ENCODE peak calls at places on chromosome 4, in eight cellular contexts. R is testis; E is right lobe of liver; X is stomach; Y is CD8-positive, alpha-beta memory T cell; N is H1; W is upper lobe of right lung; G is A549. P is an unnamed sample. For H3K9me3, the result is how much of the 10 kb centered on the place peaks cover.

GRCh38 chr4:7328913-7329638 is 105.7 kb downstream of the PSAPL1 start:
- DNase-seq in Y (no peak), R (no peak), X (no peak), G (peak), W (peak), N (no peak), E (no peak), P (no peak)

GRCh38 chr4:87848622-87849351 is 16.0 kb downstream of the MEPE start:
- DNase-seq in W (no peak), R (peak), E (peak), Y (no peak), N (no peak), G (peak), X (peak), P (no peak)

GRCh38 chr4:78014889-78015886 is 41.9 kb upstream of the FRAS1 start:
- DNase-seq in Y (no peak), N (no peak), E (no peak), G (no peak), X (no peak), R (no peak), W (no peak), P (no peak)

GRCh38 chr4:94127707-94128328 is 79.8 kb upstream of the SMARCAD1 start:
- DNase-seq in W (no peak), R (no peak), X (no peak), G (peak), E (no peak), N (no peak), Y (no peak), P (no peak)

GRCh38 chr4:155487231-155487630 is 110.5 kb upstream of the MAP9 start:
- DNase-seq in Y (no peak), X (no peak), W (no peak), G (no peak), N (no peak), R (no peak), E (no peak), P (no peak)

GRCh38 chr4:47913328-47913727 is 1.1 kb downstream of the NFXL1 start:
- DNase-seq in G (no peak), Y (no peak), N (no peak), R (no peak), E (no peak), X (no peak), W (no peak), P (no peak)

GRCh38 chr4:20395160-20395773 is 143.6 kb downstream of the SLIT2 start:
- DNase-seq in Y (no peak), X (peak), E (peak), W (no peak), G (peak), R (peak), N (peak), P (peak)

GRCh38 chr4:118911162-118911791 is 22.6 kb downstream of the SYNPO2 start:
- DNase-seq in N (no peak), R (no peak), Y (no peak), E (no peak), G (no peak), W (no peak), X (no peak), P (no peak)

GRCh38 chr4:110532901-110533589 is 57.1 kb downstream of the ENPEP start:
- DNase-seq in X (no peak), N (no peak), Y (no peak), E (no peak), W (no peak), G (no peak), R (no peak), P (no peak)

GRCh38 chr4:76703123-76703490 is 194.8 kb downstream of the SOWAHB start:
- DNase-seq in Y (no peak), E (no peak), W (no peak), G (no peak), N (no peak), R (no peak), X (no peak), P (no peak)

GRCh38 chr4:26736621-26737020 is 124.0 kb upstream of the STIM2 start:
- DNase-seq in W (no peak), X (no peak), G (no peak), Y (no peak), N (no peak), R (no peak), E (no peak), P (no peak)

GRCh38 chr4:113756005-113756410 is 5.5 kb downstream of the CAMK2D start:
- DNase-seq in R (no peak), E (no peak), X (no peak), N (no peak), W (no peak), Y (no peak), G (no peak), P (no peak)

GRCh38 chr4:151604238-151604637 is 156.6 kb downstream of the GATB start:
- DNase-seq in E (no peak), X (no peak), W (no peak), Y (no peak), N (no peak), R (no peak), G (peak), P (no peak)

GRCh38 chr4:83217721-83218522 is 66.7 kb downstream of the COQ2 start:
- DNase-seq in R (no peak), X (peak), E (no peak), W (no peak), N (no peak), Y (peak), G (no peak), P (peak)

GRCh38 chr4:115042496-115042895 is 70.9 kb downstream of the NDST4 start:
- DNase-seq in G (no peak), X (no peak), N (no peak), W (no peak), Y (no peak), R (no peak), E (no peak), P (no peak)

GRCh38 chr4:13918110-13918509 is 290.6 kb upstream of the BOD1L1 start:
- DNase-seq in W (no peak), G (peak), N (no peak), R (no peak), Y (no peak), X (no peak), E (no peak), P (no peak)

GRCh38 chr4:64718091-64718490 is 308.8 kb upstream of the TECRL start:
- DNase-seq in X (no peak), N (no peak), Y (no peak), E (no peak), G (no peak), W (no peak), R (no peak), P (no peak)

GRCh38 chr4:65893957-65894755 is 223.9 kb upstream of the EPHA5 start:
- DNase-seq in E (no peak), W (no peak), G (no peak), N (no peak), X (no peak), R (no peak), Y (no peak), P (no peak)

DNA sequence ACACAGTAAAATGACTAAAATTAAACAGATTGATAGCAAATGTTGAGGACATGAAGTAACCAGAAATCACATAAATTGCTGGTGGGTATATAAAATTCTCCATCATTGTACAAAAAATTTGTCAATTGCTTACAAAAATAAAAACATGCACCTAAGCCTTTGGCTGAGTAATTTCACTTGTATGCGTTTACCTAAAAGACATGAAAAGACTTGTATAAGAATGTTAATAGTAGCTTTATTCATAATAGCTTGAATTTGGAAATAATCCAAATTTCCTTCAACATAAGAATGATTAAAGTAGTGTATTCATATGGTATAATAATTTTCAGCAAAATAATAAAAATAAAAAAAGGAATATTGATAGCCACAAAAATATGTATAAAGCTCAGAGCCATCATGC is 37.7 kb downstream of the PDHA2 start:
- DNase-seq in W (no peak), N (no peak), E (no peak), G (no peak), R (no peak), X (no peak), Y (no peak), P (no peak)
- H3K9me3 ChIP-seq in W (under half), N (under half), E (under half), G (under half), R (under half), X (under half), Y (under half), P (under half)

GRCh38 chr4:4593596-4593995 is 51.7 kb upstream of the STX18 start:
- DNase-seq in W (no peak), X (no peak), E (no peak), R (no peak), G (no peak), N (no peak), Y (no peak), P (no peak)
- H3K9me3 ChIP-seq in W (under half), X (under half), E (under half), R (under half), G (under half), N (under half), Y (under half), P (under half)

GRCh38 chr4:53151489-53151788 is 214.4 kb downstream of the SCFD2 start:
- DNase-seq in G (no peak), R (no peak), N (no peak), E (peak), X (no peak), Y (no peak), W (no peak), P (no peak)
- H3K9me3 ChIP-seq in G (under half), R (under half), N (under half), E (under half), X (under half), Y (under half), W (under half), P (under half)

GRCh38 chr4:6059375-6059805 is 41.2 kb upstream of the C4orf50 start:
- DNase-seq in N (no peak), X (no peak), G (no peak), Y (no peak), E (no peak), R (no peak), W (no peak), P (no peak)
- H3K9me3 ChIP-seq in N (under half), X (under half), G (under half), Y (under half), E (under half), R (under half), W (under half), P (under half)

DNA sequence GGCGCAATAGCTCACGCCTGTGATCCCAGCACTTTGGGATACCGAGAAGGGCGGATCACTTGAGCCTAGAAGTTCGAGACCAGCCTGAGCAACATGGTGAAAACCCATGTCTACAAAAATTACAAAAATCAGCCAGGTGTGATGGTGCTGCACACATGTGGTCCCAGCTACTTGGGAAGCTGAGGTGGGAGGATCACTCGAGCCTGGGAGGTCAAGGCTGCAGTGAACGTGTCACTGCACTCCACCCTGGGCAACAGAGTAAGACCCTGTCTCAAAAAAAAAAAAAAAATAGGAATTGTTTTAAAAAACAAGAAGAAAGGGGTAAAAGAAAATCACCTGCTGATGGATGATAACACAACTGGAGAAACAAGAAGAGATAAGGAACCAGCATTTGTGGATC is 38.8 kb downstream of the CHIC2 start:
- DNase-seq in X (no peak), N (no peak), R (no peak), E (no peak), Y (no peak), W (no peak), G (no peak), P (no peak)
- H3K9me3 ChIP-seq in X (under half), N (under half), R (under half), E (under half), Y (under half), W (under half), G (under half), P (under half)

GRCh38 chr4:28006021-28006420 is 1145.4 kb downstream of the STIM2 start:
- DNase-seq in G (no peak), E (no peak), X (no peak), Y (no peak), R (no peak), N (no peak), W (no peak), P (no peak)

GRCh38 chr4:28007693-28008092 is 1147.1 kb downstream of the STIM2 start:
- DNase-seq in X (no peak), E (no peak), W (no peak), N (no peak), Y (no peak), R (no peak), G (no peak), P (no peak)

GRCh38 chr4:28001698-28002097 is 1141.1 kb downstream of the STIM2 start:
- DNase-seq in E (no peak), R (no peak), N (no peak), W (no peak), X (no peak), Y (no peak), G (no peak), P (no peak)
- H3K9me3 ChIP-seq in E (under half), R (under half), N (under half), W (under half), X (under half), Y (under half), G (under half), P (under half)

GRCh38 chr4:107890779-107891178 is 40.6 kb upstream of the CYP2U1 start:
- DNase-seq in E (no peak), G (no peak), X (no peak), Y (no peak), N (no peak), W (no peak), R (no peak), P (no peak)
- H3K9me3 ChIP-seq in E (under half), G (under half), X (under half), Y (under half), N (under half), W (under half), R (under half), P (under half)

GRCh38 chr4:386708-387105 is 49.1 kb downstream of the ZNF141 start:
- DNase-seq in E (no peak), X (no peak), N (no peak), Y (no peak), G (no peak), W (no peak), R (peak), P (no peak)
- H3K9me3 ChIP-seq in E (under half), X (half or more), N (half or more), Y (under half), G (under half), W (half or more), R (under half), P (under half)

GRCh38 chr4:477686-478085 is 21.3 kb downstream of the ZNF721 start:
- DNase-seq in G (no peak), E (no peak), Y (no peak), R (no peak), X (no peak), W (no peak), N (no peak), P (no peak)

GRCh38 chr4:476501-476900 is 22.5 kb downstream of the ZNF721 start:
- DNase-seq in Y (no peak), E (no peak), G (no peak), W (no peak), R (no peak), N (no peak), X (no peak), P (no peak)

GRCh38 chr4:478373-478772 is 20.6 kb downstream of the ZNF721 start:
- DNase-seq in X (no peak), N (no peak), E (no peak), Y (no peak), R (no peak), G (no peak), W (no peak), P (no peak)

GRCh38 chr4:473575-474457 is 25.1 kb downstream of the ZNF721 start:
- DNase-seq in E (peak), R (peak), N (peak), Y (peak), X (peak), G (peak), W (peak), P (peak)

DNA sequence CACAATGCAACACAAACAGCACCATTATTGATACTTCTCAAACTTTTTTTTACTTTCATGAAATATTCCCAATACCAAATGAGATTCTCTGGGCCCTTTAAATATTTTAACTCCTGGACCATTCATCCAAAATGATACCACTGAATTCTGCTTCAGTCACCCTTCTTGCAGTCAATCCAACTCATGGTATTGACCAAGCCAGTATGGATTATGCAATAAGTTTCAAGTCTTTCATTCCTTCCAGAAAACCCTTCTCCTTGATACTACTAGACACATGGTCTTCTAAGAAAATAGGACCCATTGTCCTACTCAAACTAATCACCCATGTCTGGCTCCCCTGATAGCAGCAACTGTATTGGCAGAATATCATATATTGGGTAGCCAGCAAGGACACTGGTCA is 23.0 kb downstream of the ZNF721 start:
- DNase-seq in X (no peak), Y (no peak), G (no peak), N (no peak), W (no peak), R (no peak), E (no peak), P (no peak)
- H3K9me3 ChIP-seq in X (under half), Y (under half), G (half or more), N (under half), W (under half), R (under half), E (under half), P (under half)

P was measured in T-helper 17 cell.